ENCODE peak calls at places on chromosome 11, in eight cellular contexts. V is M059J; L is AG09309; X is activated CD4-positive, alpha-beta T cell treated with anti-CD3 and anti-CD28 coated beads, Interleukin-2, amount 50 U/mL, for 24 hours; P is tibial nerve; Y is body of pancreas; W is stimulated activated CD4-positive, alpha-beta T cell treated with anti-CD3 and anti-CD28 coated beads, Interleukin-4, amount 100 ng/mL, for 48 hours; R is activated T-helper 9 cell treated with anti-CD3 and anti-CD28 coated beads, Interleukin-2, amount 50 U/mL, for 16 hours. O is an unnamed sample.

GRCh38 chr11:64358907-64359711 is at the start of gene RPS6KA4:
- DNase-seq in R (peak), Y (peak), V (peak), W (peak), X (no peak), P (peak), L (no peak), O (peak)

GRCh38 chr11:88326112-88326511 is 11.4 kb downstream of the CTSC start:
- DNase-seq in R (no peak), W (no peak), L (no peak), X (no peak), V (no peak), Y (no peak), P (no peak), O (no peak)

GRCh38 chr11:79309402-79309801 is 131.4 kb downstream of the TENM4 start:
- DNase-seq in X (no peak), R (no peak), Y (no peak), W (no peak), V (no peak), P (no peak), L (no peak), O (no peak)

GRCh38 chr11:13446444-13446843 is 16.6 kb downstream of the BTBD10 start:
- DNase-seq in R (no peak), W (no peak), X (no peak), P (no peak), L (no peak), V (peak), Y (no peak), O (no peak)

GRCh38 chr11:76047231-76047630 is 159.1 kb downstream of the WNT11 start:
- DNase-seq in L (no peak), W (no peak), P (no peak), X (no peak), Y (peak), R (no peak), V (peak), O (no peak)

GRCh38 chr11:93288079-93288478 is 42.5 kb upstream of the DEUP1 start:
- DNase-seq in Y (no peak), R (no peak), V (no peak), L (no peak), W (no peak), P (no peak), X (no peak), O (no peak)

GRCh38 chr11:22624742-22625447 is 728 bp downstream of the FANCF start:
- DNase-seq in P (no peak), R (peak), Y (peak), W (peak), X (no peak), V (peak), L (peak), O (peak)

GRCh38 chr11:65698205-65698604 is 13.8 kb upstream of the KAT5 start:
- DNase-seq in V (no peak), Y (no peak), R (no peak), X (no peak), W (no peak), L (no peak), P (no peak), O (no peak)

GRCh38 chr11:43687120-43687791 is 6.7 kb downstream of the HSD17B12 start:
- DNase-seq in L (no peak), Y (no peak), X (no peak), W (no peak), P (no peak), V (peak), R (no peak), O (no peak)

GRCh38 chr11:9493492-9493891 is 32.7 kb downstream of the ZNF143 start:
- DNase-seq in P (no peak), R (no peak), L (no peak), V (no peak), X (no peak), W (no peak), Y (no peak), O (no peak)

GRCh38 chr11:126512741-126513715 is 157.5 kb downstream of the ST3GAL4 start:
- DNase-seq in L (no peak), P (no peak), X (no peak), W (no peak), R (no peak), Y (no peak), V (peak), O (no peak)

GRCh38 chr11:108916290-108916689 is 251.4 kb downstream of the DDX10 start:
- DNase-seq in Y (no peak), X (no peak), R (no peak), P (no peak), L (no peak), V (peak), W (no peak), O (no peak)

GRCh38 chr11:20661445-20661844 is 7.9 kb upstream of the NELL1 start:
- DNase-seq in R (no peak), L (no peak), P (no peak), Y (no peak), X (no peak), V (no peak), W (no peak), O (no peak)

GRCh38 chr11:122186439-122187080 is 70.5 kb upstream of the BLID start:
- DNase-seq in X (no peak), Y (no peak), L (peak), P (no peak), V (peak), W (no peak), R (no peak), O (no peak)

GRCh38 chr11:2366271-2366670 is 10.8 kb upstream of the CD81 start:
- DNase-seq in X (no peak), L (no peak), P (no peak), Y (no peak), V (peak), R (no peak), W (no peak), O (peak)

GRCh38 chr11:67356867-67357561 is 3.7 kb upstream of the POLD4 start:
- DNase-seq in P (no peak), W (peak), Y (peak), X (peak), L (no peak), V (peak), R (peak), O (no peak)

GRCh38 chr11:44950625-44951472 is at the start of gene TP53I11:
- DNase-seq in Y (peak), L (no peak), W (peak), V (peak), P (peak), R (peak), X (peak), O (peak)

GRCh38 chr11:67266424-67267187 is at the start of gene GRK2:
- DNase-seq in L (no peak), R (no peak), Y (peak), V (peak), P (no peak), X (no peak), W (no peak), O (no peak)

GRCh38 chr11:78742430-78742829 is 167.8 kb upstream of the NARS2 start:
- DNase-seq in X (no peak), R (no peak), L (no peak), Y (peak), P (no peak), W (no peak), V (peak), O (no peak)

GRCh38 chr11:99198215-99198614 is 177.5 kb downstream of the CNTN5 start:
- DNase-seq in X (no peak), V (no peak), W (no peak), R (no peak), L (no peak), Y (no peak), P (no peak), O (no peak)

GRCh38 chr11:18171377-18172000 is 1.1 kb upstream of the MRGPRX4 start:
- DNase-seq in X (no peak), P (no peak), L (no peak), W (no peak), Y (no peak), R (no peak), V (peak), O (no peak)

GRCh38 chr11:79156031-79156430 is 284.8 kb downstream of the TENM4 start:
- DNase-seq in X (no peak), R (no peak), L (no peak), P (no peak), Y (peak), V (no peak), W (no peak), O (no peak)

GRCh38 chr11:94218372-94218771 is 86.0 kb upstream of the IZUMO1R start:
- DNase-seq in W (no peak), L (no peak), V (no peak), X (no peak), R (no peak), Y (no peak), P (no peak), O (no peak)

GRCh38 chr11:19597876-19598275 is 114.8 kb upstream of the NAV2 start:
- DNase-seq in W (no peak), P (no peak), V (peak), L (no peak), X (no peak), Y (no peak), R (no peak), O (no peak)

GRCh38 chr11:63871962-63872832 is 33.3 kb downstream of the MARK2 start:
- DNase-seq in P (peak), X (no peak), L (peak), R (peak), V (peak), Y (peak), W (peak), O (peak)

GRCh38 chr11:122517403-122518379 is 137.8 kb upstream of the UBASH3B start:
- DNase-seq in L (no peak), R (no peak), W (no peak), P (no peak), V (peak), Y (no peak), X (no peak), O (no peak)

GRCh38 chr11:64360403-64360980 is 1.5 kb downstream of the RPS6KA4 start:
- DNase-seq in X (no peak), Y (no peak), L (no peak), W (no peak), V (no peak), P (no peak), R (no peak), O (no peak)

GRCh38 chr11:14202263-14203173 is 156.5 kb downstream of the RRAS2 start:
- DNase-seq in L (no peak), R (no peak), X (no peak), V (no peak), P (no peak), Y (no peak), W (no peak), O (no peak)

GRCh38 chr11:80163011-80163410 is 722.2 kb upstream of the TENM4 start:
- DNase-seq in P (no peak), R (no peak), X (no peak), V (peak), W (no peak), L (no peak), Y (no peak), O (no peak)

GRCh38 chr11:119894916-119895315 is 165.9 kb upstream of the NECTIN1 start:
- DNase-seq in R (no peak), Y (no peak), L (no peak), W (no peak), X (no peak), P (no peak), V (no peak), O (no peak)

GRCh38 chr11:86261328-86261727 is 16.8 kb downstream of the EED start:
- DNase-seq in R (no peak), Y (no peak), L (no peak), V (no peak), X (no peak), P (no peak), W (no peak), O (no peak)

GRCh38 chr11:46410021-46410420 is 18.4 kb upstream of the CHRM4 start:
- DNase-seq in R (no peak), X (no peak), Y (no peak), V (no peak), P (no peak), W (no peak), L (no peak), O (no peak)

GRCh38 chr11:58921778-58922390 is 17.4 kb upstream of the GLYATL1 start:
- DNase-seq in L (no peak), P (no peak), X (no peak), Y (no peak), R (no peak), V (no peak), W (no peak), O (no peak)

GRCh38 chr11:78470861-78471442 is 53.3 kb upstream of the GAB2 start:
- DNase-seq in W (no peak), Y (no peak), P (no peak), X (no peak), V (no peak), R (no peak), L (no peak), O (no peak)

GRCh38 chr11:34161361-34161760 is 55.9 kb downstream of the NAT10 start:
- DNase-seq in V (no peak), X (no peak), Y (no peak), P (no peak), L (no peak), R (no peak), W (no peak), O (no peak)

GRCh38 chr11:126318642-126319373 is 14.9 kb downstream of the DCPS start:
- DNase-seq in Y (peak), W (no peak), L (peak), P (no peak), R (no peak), X (no peak), V (peak), O (no peak)

GRCh38 chr11:76664578-76665061 is 5.9 kb downstream of the LRRC32 start:
- DNase-seq in P (no peak), X (no peak), R (no peak), L (no peak), V (no peak), Y (no peak), W (no peak), O (no peak)

GRCh38 chr11:88801484-88802123 is 264.2 kb downstream of the GRM5 start:
- DNase-seq in P (no peak), X (no peak), V (no peak), L (no peak), Y (no peak), W (no peak), R (no peak), O (no peak)

O was measured in anterior cingulate cortex.